ENCODE peak calls at places on chromosomes 3 and 15, in five cellular contexts. K is tibial nerve, U is lower lobe of right lung, O is spleen, P is esophagus squamous epithelium. J is an unnamed sample.

GRCh38 chr3:73546961-73547360 is 77.8 kb downstream of the PDZRN3 start:
- DNase-seq in K (no peak), U (no peak), O (no peak), P (no peak), J (no peak)

GRCh38 chr3:39260957-39261356 is 18.9 kb downstream of the CX3CR1 start:
- DNase-seq in K (peak; percentile 74), U (peak; percentile 90), O (peak; percentile 92), P (peak; percentile 18), J (peak; percentile 58)

GRCh38 chr15:51758645-51759044 is 7.2 kb downstream of the TMOD2 start:
- DNase-seq in K (no peak), U (no peak), O (no peak), P (no peak), J (no peak)

GRCh38 chr3:58613236-58614132 is 36.3 kb upstream of the FAM107A start:
- DNase-seq in K (no peak), U (no peak), O (no peak), P (no peak), J (no peak)

GRCh38 chr3:65507446-65507845 is 531.3 kb downstream of the MAGI1 start:
- DNase-seq in K (no peak), U (no peak), O (no peak), P (no peak), J (no peak)

GRCh38 chr15:63992300-63992699 is 54.0 kb downstream of the DAPK2 start:
- DNase-seq in K (no peak), U (no peak), O (no peak), P (no peak), J (no peak)

GRCh38 chr3:184568918-184569829 is 7.6 kb downstream of the EPHB3 start:
- DNase-seq in K (peak; percentile 83), U (peak; percentile 76), O (peak; percentile 85), P (peak; percentile 31), J (no peak)

GRCh38 chr3:172561894-172562664 is 38.8 kb upstream of the TNFSF10 start:
- DNase-seq in K (no peak), U (no peak), O (no peak), P (no peak), J (no peak)

GRCh38 chr3:37024092-37024491 is 30.8 kb downstream of the MLH1 start:
- DNase-seq in K (no peak), U (no peak), O (no peak), P (no peak), J (no peak)

GRCh38 chr3:142951814-142952213 is 11.7 kb downstream of the PAQR9 start:
- DNase-seq in K (no peak), U (no peak), O (no peak), P (no peak), J (no peak)

GRCh38 chr3:161081675-161082462 is 23.3 kb downstream of the B3GALNT1 start:
- DNase-seq in K (no peak), U (no peak), O (no peak), P (no peak), J (no peak)

GRCh38 chr3:184040010-184040409 is 8.5 kb downstream of the HTR3D start:
- DNase-seq in K (no peak), U (no peak), O (no peak), P (no peak), J (no peak)

GRCh38 chr3:10137178-10137577 is 4.4 kb upstream of the VHL start:
- DNase-seq in K (no peak), U (no peak), O (no peak), P (no peak), J (no peak)

GRCh38 chr3:72445827-72446405 is 402.3 kb downstream of the SHQ1 start:
- DNase-seq in K (no peak), U (no peak), O (no peak), P (no peak), J (no peak)

GRCh38 chr3:4350789-4351163 is 47.6 kb downstream of the SETMAR start:
- DNase-seq in K (no peak), U (no peak), O (no peak), P (peak; percentile 3), J (peak; percentile 42)

GRCh38 chr3:146148468-146148931 is 12.5 kb downstream of the PLOD2 start:
- DNase-seq in K (no peak), U (no peak), O (no peak), P (no peak), J (no peak)

GRCh38 chr3:188431553-188431952 is 277.6 kb downstream of the LPP start:
- DNase-seq in K (no peak), U (no peak), O (no peak), P (no peak), J (no peak)

GRCh38 chr3:138687236-138687635 is 78.7 kb downstream of the FAIM start:
- DNase-seq in K (no peak), U (no peak), O (no peak), P (no peak), J (no peak)

GRCh38 chr3:194485876-194486539 is 794 bp downstream of the ATP13A3 start:
- DNase-seq in K (no peak), U (peak; percentile 66), O (peak; percentile 92), P (no peak), J (peak; percentile 56)

GRCh38 chr3:58520403-58520784 is 16.6 kb downstream of the ACOX2 start:
- DNase-seq in K (no peak), U (no peak), O (no peak), P (no peak), J (no peak)

GRCh38 chr3:85189731-85190130 is 230.9 kb downstream of the CADM2 start:
- DNase-seq in K (no peak), U (no peak), O (no peak), P (no peak), J (no peak)

GRCh38 chr3:50639055-50639494 is 22.1 kb downstream of the MAPKAPK3 start:
- DNase-seq in K (no peak), U (no peak), O (no peak), P (no peak), J (no peak)

GRCh38 chr3:122389197-122389596 is 5.2 kb downstream of the FAM162A start:
- DNase-seq in K (no peak), U (no peak), O (no peak), P (no peak), J (no peak)

GRCh38 chr3:3662610-3663009 is 136.6 kb upstream of the LRRN1 start:
- DNase-seq in K (no peak), U (no peak), O (no peak), P (no peak), J (no peak)

GRCh38 chr3:102265720-102266119 is 169.1 kb upstream of the ZPLD1 start:
- DNase-seq in K (no peak), U (no peak), O (no peak), P (no peak), J (no peak)

GRCh38 chr3:4290272-4290893 is 12.8 kb upstream of the SETMAR start:
- DNase-seq in K (peak; percentile 18), U (no peak), O (no peak), P (no peak), J (peak; percentile 27)

GRCh38 chr15:25728816-25729215 is 134.3 kb downstream of the ATP10A start:
- DNase-seq in K (no peak), U (no peak), O (peak; percentile 62), P (no peak), J (no peak)

GRCh38 chr3:155890671-155891190 is 20.3 kb downstream of the GMPS start:
- DNase-seq in K (no peak), U (no peak), O (no peak), P (no peak), J (no peak)

DNA sequence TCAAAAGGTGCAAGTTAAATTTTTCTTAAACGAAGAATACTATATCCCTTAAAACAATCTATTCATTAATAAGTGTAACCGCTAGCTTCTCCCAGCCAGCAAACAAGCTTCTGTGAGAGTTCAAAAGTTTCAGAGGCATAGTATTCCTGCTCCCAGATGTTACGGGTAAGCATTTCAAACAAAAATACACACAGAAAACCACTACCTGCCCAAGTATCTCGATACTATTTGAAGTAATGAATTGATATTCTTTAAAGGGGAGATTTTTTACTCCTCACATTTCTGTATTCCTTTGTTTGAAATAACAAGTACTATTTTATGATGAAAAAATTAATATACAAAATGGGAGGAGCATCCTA is 1.5 kb downstream of the TJP1 start:
- DNase-seq in K (no peak), U (no peak), O (no peak), P (no peak), J (no peak)
- H3K4me3 ChIP-seq in K (peak overlapping the region; percentile 85), U (peak overlapping the region; percentile 71), O (peak overlapping the region; percentile 50), P (peak overlapping the region; percentile 87), J (no peak overlapping the region)

DNA sequence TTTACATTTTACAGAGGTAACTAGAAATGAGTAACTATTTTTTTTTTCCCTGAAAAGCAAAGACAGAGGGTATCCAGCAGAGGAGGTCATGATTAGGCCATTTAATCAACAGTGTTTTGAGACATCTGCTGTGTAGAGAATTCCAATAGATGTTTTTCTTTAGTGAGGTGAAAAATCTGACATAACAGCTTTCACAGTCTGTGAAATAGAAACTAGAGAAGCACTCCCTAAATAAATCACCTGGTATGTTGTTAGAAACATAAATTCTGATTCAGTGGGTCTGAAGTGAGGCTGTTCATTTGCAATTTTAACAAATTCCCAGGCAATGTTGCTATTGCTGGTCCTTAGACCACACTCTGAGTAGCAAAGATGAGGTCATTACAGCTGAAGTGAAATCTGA is 329.2 kb upstream of the LRRC3B start:
- DNase-seq in K (no peak), U (no peak), O (no peak), P (no peak), J (no peak)
- H3K4me1 ChIP-seq in K (no peaks in the 10 kb centered on the region), U (no peaks in the 10 kb centered on the region), O (no peaks in the 10 kb centered on the region), P (no peaks in the 10 kb centered on the region), J (no peaks in the 10 kb centered on the region)

GRCh38 chr3:149658444-149659172 is 783 bp upstream of the WWTR1 start:
- DNase-seq in K (peak; percentile 66), U (peak; percentile 76), O (peak; percentile 80), P (no peak), J (peak; percentile 5)

GRCh38 chr3:149662240-149662887 is 4.5 kb upstream of the WWTR1 start:
- DNase-seq in K (no peak), U (no peak), O (no peak), P (no peak), J (no peak)

GRCh38 chr3:149659173-149659468 is 1.3 kb upstream of the WWTR1 start:
- DNase-seq in K (no peak), U (peak; percentile 52), O (no peak), P (no peak), J (no peak)

GRCh38 chr3:149657796-149658443 is at the start of gene WWTR1:
- DNase-seq in K (peak; percentile 92), U (peak; percentile 93), O (peak; percentile 89), P (peak; percentile 51), J (peak; percentile 4)

DNA sequence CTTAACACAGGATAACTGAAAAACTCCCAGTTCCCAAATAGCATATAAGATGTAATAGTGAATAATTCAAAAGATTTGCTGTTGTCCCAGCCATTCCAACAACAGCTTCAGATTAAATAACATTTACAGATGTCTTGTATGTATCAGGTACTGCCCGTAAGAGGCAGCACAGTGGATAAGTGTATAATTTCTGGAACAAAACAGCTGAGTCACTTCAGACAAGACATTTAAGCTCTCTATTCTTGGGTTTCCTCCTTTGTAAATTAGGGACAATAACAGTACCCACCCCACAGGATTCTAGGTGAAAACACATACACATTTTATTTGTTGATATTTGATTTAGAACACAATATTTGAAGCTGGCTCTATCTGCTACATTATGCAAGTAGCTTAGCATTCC is 2.6 kb upstream of the WWTR1 start:
- DNase-seq in K (no peak), U (no peak), O (no peak), P (no peak), J (no peak)
- H3K27ac ChIP-seq in K (peak overlapping the region; percentile 99), U (no peak overlapping the region), O (no peak overlapping the region), P (no peak overlapping the region), J (no peak overlapping the region)

DNA sequence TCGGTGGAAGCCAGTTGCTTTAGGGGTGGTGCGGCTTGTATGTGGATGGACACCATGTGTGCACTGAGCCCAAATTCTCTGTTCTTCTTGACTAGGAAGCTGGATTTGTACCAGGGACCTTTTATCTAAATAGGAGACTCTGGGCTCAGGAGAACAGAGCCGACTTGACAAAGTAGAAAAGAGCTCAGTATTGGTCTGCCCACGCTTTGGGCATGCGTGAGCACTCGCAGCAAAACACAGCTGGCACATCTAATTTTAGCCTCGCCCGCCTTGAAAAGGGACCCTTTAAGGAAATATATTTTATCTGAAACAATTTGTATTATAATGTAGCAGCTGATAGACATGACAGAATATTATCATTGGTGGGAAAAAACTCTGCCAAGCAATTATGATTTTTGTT is 1.0 kb upstream of the RBMS3 start:
- DNase-seq in K (no peak), U (no peak), O (no peak), P (no peak), J (no peak)
- H3K4me3 ChIP-seq in K (peak overlapping the region; percentile 70), U (peak overlapping the region; percentile 64), O (peak overlapping the region; percentile 41), P (peak overlapping the region; percentile 76), J (no peak overlapping the region)

J was measured in CD8-positive, alpha-beta memory T cell.